ENCODE peak calls at places on chromosome 4, in seven cellular contexts. X is mammary epithelial cell, F is progenitor cell of endocrine pancreas, R is endothelial cell, A is retinal pigment epithelial cell, D is GM20000, Y is cardiac fibroblast. T is an unnamed sample.

GRCh38 chr4:100852326-100852725 is 334.5 kb upstream of the EMCN start:
- DNase-seq in X (no peak), F (no peak), R (no peak), A (no peak), D (no peak), Y (no peak), T (no peak)

GRCh38 chr4:156977435-156978160 is 6.0 kb upstream of the PDGFC start:
- DNase-seq in X (peak; percentile 54), F (no peak), R (no peak), A (no peak), D (no peak), Y (peak; percentile 64), T (no peak)

GRCh38 chr4:52126946-52127345 is 75.8 kb downstream of the SPATA18 start:
- DNase-seq in X (peak; percentile 55), F (no peak), R (no peak), A (no peak), D (no peak), Y (no peak), T (no peak)

GRCh38 chr4:6464842-6465588 is 7.4 kb downstream of the PPP2R2C start:
- DNase-seq in X (no peak), F (no peak), R (no peak), A (no peak), D (no peak), Y (no peak), T (no peak)

GRCh38 chr4:94516067-94516466 is 64.3 kb downstream of the PDLIM5 start:
- DNase-seq in X (peak; percentile 75), F (no peak), R (no peak), A (no peak), D (no peak), Y (peak; percentile 38), T (no peak)

GRCh38 chr4:64157397-64157796 is 251.9 kb downstream of the TECRL start:
- DNase-seq in X (no peak), F (no peak), R (no peak), A (no peak), D (no peak), Y (no peak), T (no peak)

GRCh38 chr4:164359881-164360280 is 394.1 kb upstream of the SMIM31 start:
- DNase-seq in X (no peak), F (no peak), R (no peak), A (no peak), D (no peak), Y (no peak), T (no peak)

GRCh38 chr4:139301821-139302611 is at the start of gene NDUFC1:
- DNase-seq in X (peak; percentile 66), F (peak; percentile 46), R (peak; percentile 46), A (no peak), D (peak; percentile 48), Y (peak; percentile 47), T (peak; percentile 42)

GRCh38 chr4:188374870-188375269 is 235.6 kb downstream of the TRIML1 start:
- DNase-seq in X (no peak), F (no peak), R (no peak), A (no peak), D (no peak), Y (no peak), T (no peak)

GRCh38 chr4:150126201-150126879 is 48.1 kb downstream of the DCLK2 start:
- DNase-seq in X (no peak), F (no peak), R (no peak), A (no peak), D (peak; percentile 36), Y (peak; percentile 60), T (no peak)

DNA sequence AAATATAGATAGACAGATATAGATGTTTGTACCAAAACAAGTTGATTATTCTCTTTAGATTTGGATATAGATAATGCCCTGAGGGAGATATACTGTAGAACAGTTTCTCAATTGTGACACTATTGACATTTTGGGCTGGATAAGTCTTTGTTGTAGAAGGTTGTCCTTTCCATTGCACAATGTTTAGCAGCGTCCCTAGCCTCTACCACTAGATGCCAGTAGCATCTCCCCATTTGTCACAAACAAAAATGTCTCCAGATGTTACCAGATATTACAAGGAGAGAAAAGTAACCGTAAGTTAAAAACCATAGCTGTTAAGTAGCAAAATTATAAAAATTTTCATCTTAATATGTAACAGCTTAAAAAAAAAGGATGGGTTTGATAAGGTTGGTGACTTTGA is 2595.3 kb downstream of the ARAP2 start:
- DNase-seq in X (peak; percentile 1), F (no peak), R (peak; percentile 10), A (no peak), D (no peak), Y (peak; percentile 71), T (no peak)
- TF ChIP-seq CTCF in X (no peak), F (peak; percentile 40), R (peak; percentile 10), A (peak; percentile 60), D (no peak), Y (peak; percentile 78), T (peak; percentile 57)

GRCh38 chr4:119132306-119132705 is 3.3 kb upstream of the MYOZ2 start:
- DNase-seq in X (no peak), F (no peak), R (no peak), A (no peak), D (no peak), Y (peak; percentile 46), T (no peak)
- TF ChIP-seq CTCF in X (no peak), F (no peak), R (no peak), A (no peak), D (no peak), Y (no peak), T (no peak)

DNA sequence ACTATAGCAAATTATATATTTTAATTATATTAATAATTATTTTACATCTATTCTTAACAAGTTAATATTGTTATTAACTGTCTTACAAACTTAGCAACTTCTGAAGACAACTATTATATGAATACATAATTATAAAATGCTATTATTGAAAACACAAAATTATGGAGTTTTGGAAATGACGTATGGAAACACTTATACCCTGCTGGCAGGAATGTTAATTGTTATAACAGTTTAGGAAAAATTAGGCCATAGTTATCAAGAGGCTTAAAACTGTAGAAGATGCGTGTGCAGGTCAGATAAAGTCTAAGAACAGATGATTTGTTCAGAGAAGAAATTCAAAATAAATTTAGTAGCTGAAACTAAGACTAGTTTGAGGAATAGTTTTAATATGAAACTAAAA is 211.7 kb downstream of the FAT4 start:
- DNase-seq in X (no peak), F (no peak), R (no peak), A (no peak), D (no peak), Y (no peak), T (no peak)
- TF ChIP-seq CTCF in X (no peak), F (peak; percentile 37), R (peak; percentile 74), A (peak; percentile 19), D (no peak), Y (peak; percentile 11), T (peak; percentile 48)

GRCh38 chr4:47668256-47668655 is 169.6 kb downstream of the CORIN start:
- DNase-seq in X (no peak), F (no peak), R (no peak), A (no peak), D (no peak), Y (no peak), T (no peak)

GRCh38 chr4:47664051-47664826 is 173.6 kb downstream of the CORIN start:
- DNase-seq in X (no peak), F (no peak), R (no peak), A (no peak), D (no peak), Y (no peak), T (no peak)

GRCh38 chr4:47667552-47667951 is 170.3 kb downstream of the CORIN start:
- DNase-seq in X (no peak), F (no peak), R (no peak), A (no peak), D (no peak), Y (no peak), T (no peak)

GRCh38 chr4:47668810-47669408 is 169.0 kb downstream of the CORIN start:
- DNase-seq in X (peak; percentile 38), F (no peak), R (peak; percentile 15), A (peak; percentile 14), D (peak; percentile 29), Y (peak; percentile 61), T (peak; percentile 17)

GRCh38 chr4:47662975-47663374 is 174.9 kb downstream of the CORIN start:
- DNase-seq in X (no peak), F (no peak), R (peak; percentile 34), A (no peak), D (no peak), Y (no peak), T (peak; percentile 20)
- TF ChIP-seq CTCF in X (peak; percentile 59), F (peak; percentile 30), R (peak; percentile 76), A (peak; percentile 44), D (peak; percentile 26), Y (peak; percentile 20), T (peak; percentile 47)

DNA sequence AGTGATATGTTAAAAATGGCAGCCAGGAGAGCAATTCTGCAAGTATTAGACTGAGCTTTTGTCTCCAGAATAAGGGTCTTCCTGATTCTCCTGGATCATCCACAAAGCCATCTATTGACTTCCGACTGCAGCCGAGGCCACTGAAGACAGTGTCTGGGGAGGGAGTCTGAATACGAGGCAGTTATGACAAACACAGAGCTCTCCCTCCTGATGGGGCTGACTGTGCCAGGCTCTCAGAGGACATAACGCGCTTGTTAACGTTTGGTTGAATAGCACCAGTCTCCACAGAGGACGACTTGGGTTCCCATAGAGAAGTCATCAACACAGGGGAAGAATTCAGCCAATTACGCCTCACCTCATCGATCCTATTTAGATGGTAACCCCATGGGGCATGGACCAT is 642.5 kb upstream of the LCORL start:
- DNase-seq in X (no peak), F (no peak), R (no peak), A (no peak), D (no peak), Y (no peak), T (no peak)
- TF ChIP-seq CTCF in X (no peak), F (no peak), R (no peak), A (no peak), D (no peak), Y (no peak), T (no peak)

DNA sequence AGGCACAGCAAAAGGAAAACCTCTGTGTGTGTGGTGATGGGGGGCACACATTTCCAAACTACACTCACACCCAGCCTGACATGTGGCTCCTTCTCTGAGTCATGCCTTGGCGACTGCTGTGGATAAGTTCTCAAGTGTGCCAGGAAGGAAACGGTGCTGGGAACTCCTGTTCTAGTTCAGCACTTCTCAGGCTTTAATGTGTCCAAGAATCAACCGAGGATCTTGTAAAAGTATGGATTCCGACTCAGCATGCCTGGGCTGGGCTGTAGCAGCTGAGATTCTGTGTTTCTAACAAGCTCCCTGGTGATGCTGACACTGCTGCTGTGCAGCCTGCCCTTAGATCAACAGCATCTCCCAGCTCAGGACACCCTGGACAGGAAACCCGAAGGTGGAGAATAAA is 20.2 kb downstream of the CLNK start:
- DNase-seq in X (peak; percentile 45), F (no peak), R (no peak), A (peak; percentile 88), D (no peak), Y (peak; percentile 93), T (no peak)
- TF ChIP-seq CTCF in X (no peak), F (no peak), R (no peak), A (no peak), D (no peak), Y (no peak), T (no peak)

GRCh38 chr4:26589699-26590098 is 5.8 kb downstream of the TBC1D19 start:
- DNase-seq in X (peak; percentile 12), F (no peak), R (no peak), A (no peak), D (no peak), Y (no peak), T (no peak)
- TF ChIP-seq CTCF in X (no peak), F (no peak), R (no peak), A (no peak), D (no peak), Y (no peak), T (no peak)

DNA sequence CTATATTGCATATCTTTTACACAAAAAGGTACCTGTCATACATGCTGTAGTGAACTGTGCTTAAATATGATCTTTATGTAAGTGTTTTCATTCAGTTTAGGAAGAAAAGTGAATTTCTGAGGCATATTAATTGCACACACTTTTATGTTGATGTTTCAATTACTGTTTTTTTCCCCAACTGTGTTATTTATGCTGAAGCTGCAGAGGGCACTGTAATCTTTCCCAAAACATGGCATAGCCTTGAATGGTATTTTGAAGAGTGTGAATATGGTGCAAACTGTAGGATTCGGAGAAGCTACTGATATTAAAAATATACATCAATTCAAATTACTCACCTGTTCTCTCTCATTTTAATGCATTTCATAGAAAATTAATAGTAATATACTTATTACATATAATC is 6.0 kb upstream of the CENPE start:
- DNase-seq in X (peak; percentile 9), F (no peak), R (no peak), A (no peak), D (no peak), Y (peak; percentile 23), T (no peak)
- TF ChIP-seq CTCF in X (peak; percentile 47), F (peak; percentile 55), R (no peak), A (peak; percentile 62), D (no peak), Y (peak; percentile 22), T (peak; percentile 64)